ENCODE peak calls at places on chromosomes 13 and 19, in six cellular contexts. F is stimulated activated CD4-positive, alpha-beta T cell treated with anti-CD3 and anti-CD28 coated beads, Interleukin-15, amount 100 ng/mL, for 48 hours; L is type B pancreatic cell; W is nephron progenitor cell; K is midbrain; H is MV-4-11. T is an unnamed sample.

GRCh38 chr19:1237754-1238372 is at the start of gene CBARP:
- DNase-seq in F (no peak), L (no peak), W (peak; percentile 80), K (peak; percentile 55), H (no peak), T (no peak)

GRCh38 chr19:3003046-3003445 is 25.7 kb downstream of the TLE6 start:
- DNase-seq in F (no peak), L (no peak), W (no peak), K (no peak), H (no peak), T (no peak)

GRCh38 chr13:31887311-31887710 is 144.3 kb upstream of the FRY start:
- DNase-seq in F (no peak), L (no peak), W (no peak), K (no peak), H (no peak), T (no peak)

GRCh38 chr19:55259540-55260210 is 858 bp upstream of the PPP6R1 start:
- DNase-seq in F (no peak), L (no peak), W (peak; percentile 35), K (no peak), H (peak; percentile 42), T (no peak)

GRCh38 chr19:13834308-13834790 is 39.1 kb downstream of the ZSWIM4 start:
- DNase-seq in F (no peak), L (no peak), W (no peak), K (no peak), H (no peak), T (no peak)

GRCh38 chr13:83536153-83536552 is 346.1 kb downstream of the SLITRK1 start:
- DNase-seq in F (no peak), L (no peak), W (no peak), K (no peak), H (no peak), T (no peak)

GRCh38 chr19:52231154-52231565 is 38.2 kb upstream of the ZNF766 start:
- DNase-seq in F (no peak), L (no peak), W (no peak), K (no peak), H (no peak), T (no peak)

GRCh38 chr19:3852614-3853254 is 16.1 kb downstream of the ZFR2 start:
- DNase-seq in F (no peak), L (no peak), W (no peak), K (no peak), H (peak; percentile 83), T (no peak)

GRCh38 chr13:62320129-62320724 is 904.6 kb upstream of the PCDH20 start:
- DNase-seq in F (no peak), L (no peak), W (no peak), K (peak; percentile 66), H (peak; percentile 21), T (no peak)

GRCh38 chr19:15248648-15249559 is 16.7 kb upstream of the EPHX3 start:
- DNase-seq in F (no peak), L (no peak), W (no peak), K (peak; percentile 25), H (no peak), T (peak; percentile 93)

GRCh38 chr13:46607768-46608553 is 55.0 kb downstream of the LRCH1 start:
- DNase-seq in F (no peak), L (no peak), W (peak; percentile 8), K (no peak), H (no peak), T (no peak)

GRCh38 chr13:26964278-26965057 is 203.9 kb upstream of the GPR12 start:
- DNase-seq in F (no peak), L (no peak), W (no peak), K (no peak), H (no peak), T (no peak)

GRCh38 chr13:31069808-31070544 is 91.7 kb downstream of the HSPH1 start:
- DNase-seq in F (no peak), L (no peak), W (no peak), K (no peak), H (no peak), T (no peak)

GRCh38 chr13:40348096-40348679 is 318.3 kb downstream of the FOXO1 start:
- DNase-seq in F (no peak), L (no peak), W (no peak), K (peak; percentile 7), H (no peak), T (peak; percentile 34)

GRCh38 chr13:34833562-34834182 is 108.4 kb upstream of the NBEA start:
- DNase-seq in F (peak; percentile 1), L (no peak), W (no peak), K (no peak), H (no peak), T (no peak)

GRCh38 chr19:53511933-53512374 is 26.0 kb upstream of the ZNF331 start:
- DNase-seq in F (peak; percentile 43), L (no peak), W (peak; percentile 62), K (peak; percentile 40), H (no peak), T (no peak)

GRCh38 chr19:800360-801029 is 3.2 kb downstream of the PTBP1 start:
- DNase-seq in F (no peak), L (no peak), W (no peak), K (no peak), H (no peak), T (no peak)

GRCh38 chr13:99335087-99335486 is 27.9 kb upstream of the GPR183 start:
- DNase-seq in F (no peak), L (no peak), W (no peak), K (no peak), H (no peak), T (no peak)

GRCh38 chr13:87259479-87260083 is 411.6 kb upstream of the SLITRK5 start:
- DNase-seq in F (no peak), L (no peak), W (peak; percentile 41), K (no peak), H (no peak), T (no peak)

GRCh38 chr13:48072304-48072703 is 22.6 kb downstream of the MED4 start:
- DNase-seq in F (no peak), L (no peak), W (no peak), K (no peak), H (no peak), T (no peak)

GRCh38 chr19:18939922-18940775 is 868 bp downstream of the HOMER3 start:
- DNase-seq in F (no peak), L (no peak), W (peak; percentile 77), K (peak; percentile 48), H (no peak), T (no peak)

GRCh38 chr13:31044658-31045620 is 112.5 kb downstream of the TEX26 start:
- DNase-seq in F (peak; percentile 45), L (no peak), W (no peak), K (no peak), H (no peak), T (no peak)

GRCh38 chr13:111359237-111359915 is 38.9 kb downstream of the TEX29 start:
- DNase-seq in F (no peak), L (no peak), W (no peak), K (no peak), H (no peak), T (peak; percentile 62)

GRCh38 chr13:48402325-48402962 is 10.5 kb downstream of the LPAR6 start:
- DNase-seq in F (no peak), L (no peak), W (no peak), K (no peak), H (no peak), T (no peak)